ENCODE peak calls at places on chromosomes 12 and 14, in ten cellular contexts. V is cardiac fibroblast, S is heart left ventricle, L is heart right ventricle, N is glutamatergic neuron, G is epithelial cell of esophagus, K is mucosa of descending colon, Y is mammary epithelial cell, U is lung, Q is endothelial cell. W is an unnamed sample.

GRCh38 chr14:101196051-101196450 is 292.5 kb upstream of the RTL1 start:
- DNase-seq in V (no peak), G (no peak), Q (no peak), S (no peak), U (no peak), Y (no peak), N (no peak), K (no peak), L (no peak), W (peak; percentile 40)

GRCh38 chr14:54108481-54109471 is 152.2 kb upstream of the BMP4 start:
- DNase-seq in N (no peak), V (peak; percentile 93), L (no peak), S (no peak), U (no peak), G (peak; percentile 69), Q (no peak), Y (peak; percentile 75), K (no peak), W (no peak)

GRCh38 chr12:125185740-125186470 is 120.7 kb downstream of the AACS start:
- DNase-seq in S (peak; percentile 84), G (peak; percentile 78), V (peak; percentile 78), U (peak; percentile 61), K (peak; percentile 80), Q (peak; percentile 80), N (peak; percentile 92), Y (peak; percentile 69), L (peak; percentile 62), W (peak; percentile 90)

GRCh38 chr14:50407089-50407813 is 10.6 kb upstream of the CDKL1 start:
- DNase-seq in G (no peak), N (no peak), Q (no peak), K (no peak), L (no peak), U (no peak), V (peak; percentile 41), S (no peak), Y (no peak), W (no peak)

GRCh38 chr12:64666054-64666914 is 56.0 kb downstream of the RASSF3 start:
- DNase-seq in G (no peak), S (no peak), U (no peak), N (no peak), K (no peak), V (no peak), Y (no peak), L (no peak), Q (no peak), W (no peak)

GRCh38 chr12:28331130-28331529 is 140.9 kb downstream of the CCDC91 start:
- DNase-seq in U (no peak), S (no peak), N (no peak), L (no peak), V (peak; percentile 40), G (no peak), K (no peak), Q (no peak), Y (no peak), W (no peak)

GRCh38 chr12:90129369-90130030 is 420.9 kb upstream of the ATP2B1 start:
- DNase-seq in G (peak; percentile 39), V (no peak), U (no peak), S (no peak), Y (no peak), L (no peak), Q (no peak), N (no peak), K (no peak), W (no peak)

GRCh38 chr12:5076761-5077160 is 33.1 kb downstream of the KCNA5 start:
- DNase-seq in N (no peak), G (no peak), Q (no peak), Y (no peak), S (peak; percentile 48), U (no peak), K (no peak), L (peak; percentile 33), V (no peak), W (no peak)

GRCh38 chr12:7269273-7269672 is 34.6 kb upstream of the ACSM4 start:
- DNase-seq in V (no peak), L (no peak), Q (no peak), Y (peak; percentile 5), G (no peak), U (no peak), N (no peak), K (no peak), S (no peak), W (no peak)

GRCh38 chr12:16509411-16509810 is 96.6 kb downstream of the LMO3 start:
- DNase-seq in N (no peak), K (no peak), Q (no peak), G (no peak), S (no peak), V (no peak), U (no peak), L (no peak), Y (no peak), W (no peak)

GRCh38 chr14:92382677-92383076 is 59.7 kb downstream of the SLC24A4 start:
- DNase-seq in Y (peak; percentile 17), U (no peak), G (peak; percentile 36), S (no peak), V (peak; percentile 11), Q (no peak), L (no peak), K (no peak), N (no peak), W (no peak)

GRCh38 chr14:76584271-76584702 is 177.0 kb upstream of the VASH1 start:
- DNase-seq in L (no peak), S (peak; percentile 32), Y (no peak), G (no peak), V (no peak), Q (no peak), N (no peak), U (no peak), K (no peak), W (no peak)

GRCh38 chr14:22994762-22995275 is 12.5 kb upstream of the AJUBA start:
- DNase-seq in S (no peak), V (peak; percentile 71), L (peak; percentile 38), Y (peak; percentile 63), Q (no peak), N (peak; percentile 53), U (peak; percentile 64), G (peak; percentile 36), K (no peak), W (no peak)

GRCh38 chr14:85566603-85567002 is 36.7 kb downstream of the FLRT2 start:
- DNase-seq in U (no peak), K (no peak), Q (no peak), L (no peak), V (peak; percentile 78), G (peak; percentile 81), S (no peak), Y (peak; percentile 84), N (no peak), W (no peak)

GRCh38 chr14:81955123-81955522 is 421.5 kb upstream of the SEL1L start:
- DNase-seq in U (no peak), Y (no peak), N (no peak), S (no peak), Q (no peak), L (no peak), K (no peak), G (no peak), V (no peak), W (no peak)

GRCh38 chr12:119683413-119683812 is 15.5 kb downstream of the PRKAB1 start:
- DNase-seq in Y (no peak), S (no peak), L (no peak), V (peak; percentile 17), Q (no peak), N (no peak), U (no peak), G (no peak), K (no peak), W (no peak)

GRCh38 chr12:118536306-118536900 is 160.0 kb downstream of the SUDS3 start:
- DNase-seq in Y (no peak), U (no peak), G (no peak), N (peak; percentile 49), V (no peak), S (no peak), K (no peak), L (no peak), Q (no peak), W (no peak)

GRCh38 chr14:38735006-38735405 is 368.0 kb downstream of the SEC23A start:
- DNase-seq in K (no peak), L (no peak), N (no peak), U (no peak), S (no peak), Q (no peak), V (no peak), G (no peak), Y (no peak), W (no peak)

GRCh38 chr14:38731962-38732361 is 371.1 kb downstream of the SEC23A start:
- DNase-seq in L (no peak), S (no peak), V (no peak), G (no peak), N (no peak), Q (no peak), U (no peak), Y (no peak), K (no peak), W (no peak)

GRCh38 chr14:38737657-38738056 is 365.4 kb downstream of the SEC23A start:
- DNase-seq in V (no peak), K (no peak), Q (no peak), L (no peak), N (no peak), S (no peak), G (no peak), U (no peak), Y (no peak), W (no peak)
- TF ChIP-seq CTCF in V (no peak), K (no peak), Q (no peak), L (no peak), N (no peak), S (no peak), G (no peak), U (no peak), Y (no peak), W (no peak)

DNA sequence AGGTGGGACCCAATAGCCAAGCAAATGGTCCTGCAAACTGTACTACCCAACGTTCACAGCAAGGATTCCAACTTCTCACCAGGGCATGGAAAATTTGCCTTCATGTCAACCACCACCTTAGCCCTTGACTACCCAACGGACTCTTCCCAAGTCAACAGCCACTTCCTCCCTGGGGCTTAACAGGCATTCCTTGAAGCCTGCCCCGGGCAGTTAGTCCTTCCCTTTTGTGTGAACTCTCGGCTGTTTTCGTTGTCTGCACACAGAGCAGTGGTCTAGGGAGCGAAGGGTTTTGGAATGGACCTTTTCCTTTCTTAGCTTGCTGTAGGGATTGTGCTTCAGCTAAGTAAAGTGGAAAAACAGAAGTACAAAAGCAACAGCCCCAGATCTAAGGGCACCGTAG is 35.2 kb upstream of the TCL1B start:
- DNase-seq in G (no peak), L (no peak), K (no peak), S (no peak), Q (no peak), Y (no peak), N (no peak), U (no peak), V (no peak), W (no peak)
- TF ChIP-seq CTCF in G (no peak), L (no peak), K (no peak), S (no peak), Q (no peak), Y (no peak), N (no peak), U (no peak), V (no peak), W (no peak)

GRCh38 chr12:12890815-12891645 is at the start of gene GPRC5A:
- DNase-seq in Y (peak; percentile 99), K (peak; percentile 92), Q (peak; percentile 26), L (peak; percentile 78), G (peak; percentile 91), V (peak; percentile 98), N (peak; percentile 41), U (peak; percentile 94), S (peak; percentile 85), W (peak; percentile 93)
- TF ChIP-seq CTCF in Y (peak; percentile 54), K (no peak), Q (no peak), L (no peak), G (peak; percentile 42), V (peak; percentile 42), N (no peak), U (no peak), S (no peak), W (peak; percentile 49)

GRCh38 chr14:105317546-105317945 is 3.0 kb downstream of the PACS2 start:
- DNase-seq in V (peak; percentile 53), S (no peak), Q (no peak), K (no peak), G (peak; percentile 17), L (no peak), Y (no peak), N (no peak), U (no peak), W (no peak)
- TF ChIP-seq CTCF in V (peak; percentile 15), S (no peak), Q (no peak), K (no peak), G (no peak), L (no peak), Y (no peak), N (no peak), U (no peak), W (no peak)

W was measured in osteocyte.